ENCODE peak calls at places on chromosomes 7 and 10, in six cellular contexts. G is mammary epithelial cell, H is lower leg skin, J is heart left ventricle, Q is A549, F is transverse colon. U is an unnamed sample.

GRCh38 chr7:128904381-128905197 is 5.9 kb downstream of the KCP start:
- DNase-seq in G (peak; percentile 48), J (peak; percentile 14), F (peak; percentile 9), H (peak; percentile 77), Q (peak; percentile 56), U (peak; percentile 42)

GRCh38 chr7:5831196-5831595 is 49.4 kb upstream of the OCM start:
- DNase-seq in F (no peak), G (no peak), H (no peak), Q (no peak), J (peak; percentile 55), U (peak; percentile 16)

GRCh38 chr10:130961506-130962239 is 349.8 kb downstream of the TCERG1L start:
- DNase-seq in J (no peak), Q (no peak), G (no peak), H (peak; percentile 52), F (no peak), U (no peak)

GRCh38 chr10:124648738-124649137 is 95.4 kb downstream of the FAM53B start:
- DNase-seq in J (peak; percentile 87), H (no peak), G (peak; percentile 92), Q (no peak), F (peak; percentile 64), U (peak; percentile 60)

GRCh38 chr7:34222316-34222715 is 317.0 kb downstream of the BMPER start:
- DNase-seq in F (no peak), J (no peak), H (no peak), Q (no peak), G (no peak), U (no peak)

GRCh38 chr10:13390604-13391522 is 42.8 kb upstream of the SEPHS1 start:
- DNase-seq in J (no peak), H (no peak), G (no peak), F (no peak), Q (no peak), U (no peak)

GRCh38 chr7:111266613-111267012 is 175.7 kb downstream of the LRRN3 start:
- DNase-seq in G (no peak), H (no peak), Q (peak; percentile 6), J (no peak), F (no peak), U (no peak)

GRCh38 chr10:60828489-60828852 is 50.2 kb downstream of the CDK1 start:
- DNase-seq in H (no peak), F (no peak), J (no peak), Q (no peak), G (no peak), U (no peak)

GRCh38 chr7:16421333-16422099 is at the start of gene CRPPA:
- DNase-seq in J (peak; percentile 46), H (peak; percentile 85), Q (peak; percentile 41), G (peak; percentile 83), F (peak; percentile 36), U (peak; percentile 47)

GRCh38 chr7:104272767-104273384 is 55.5 kb upstream of the LHFPL3 start:
- DNase-seq in G (peak; percentile 33), F (no peak), J (no peak), Q (peak; percentile 41), H (no peak), U (no peak)

GRCh38 chr10:104989880-104990279 is 348.8 kb downstream of the SORCS3 start:
- DNase-seq in J (no peak), H (no peak), G (no peak), Q (no peak), F (no peak), U (no peak)

GRCh38 chr10:116385994-116386809 is 41.4 kb upstream of the PNLIPRP3 start:
- DNase-seq in G (peak; percentile 33), J (no peak), H (no peak), Q (peak; percentile 39), F (no peak), U (peak; percentile 15)

GRCh38 chr10:65827344-65827743 is 1098.5 kb upstream of the LRRTM3 start:
- DNase-seq in G (no peak), F (no peak), J (no peak), Q (no peak), H (no peak), U (no peak)

GRCh38 chr10:81995254-81995653 is 120.3 kb downstream of the NRG3 start:
- DNase-seq in H (no peak), G (no peak), Q (no peak), J (no peak), F (no peak), U (no peak)

GRCh38 chr10:62852961-62853702 is 37.0 kb upstream of the EGR2 start:
- DNase-seq in F (no peak), Q (no peak), J (no peak), H (no peak), G (no peak), U (no peak)

GRCh38 chr7:15007507-15007906 is 105.0 kb upstream of the DGKB start:
- DNase-seq in G (peak; percentile 12), Q (peak; percentile 22), J (no peak), F (no peak), H (no peak), U (no peak)

GRCh38 chr7:77983973-77984372 is 185.4 kb downstream of the PHTF2 start:
- DNase-seq in G (no peak), Q (no peak), F (no peak), J (no peak), H (no peak), U (no peak)

GRCh38 chr7:84136336-84136735 is 58.3 kb downstream of the SEMA3A start:
- DNase-seq in H (no peak), Q (no peak), G (no peak), J (no peak), F (no peak), U (no peak)

GRCh38 chr10:810351-810846 is 120.9 kb upstream of the DIP2C start:
- DNase-seq in H (no peak), F (no peak), Q (no peak), J (no peak), G (no peak), U (no peak)

GRCh38 chr7:100357131-100357561 is 771 bp upstream of the PILRB start:
- DNase-seq in J (no peak), H (no peak), F (no peak), G (no peak), Q (no peak), U (no peak)

GRCh38 chr7:90625051-90625450 is 28.9 kb downstream of the CDK14 start:
- DNase-seq in H (no peak), G (no peak), J (peak; percentile 27), Q (no peak), F (no peak), U (no peak)

GRCh38 chr7:141444956-141445355 is 106.3 kb upstream of the AGK start:
- DNase-seq in Q (no peak), F (no peak), G (no peak), H (no peak), J (no peak), U (no peak)

GRCh38 chr10:58335306-58336005 is 650 bp downstream of the UBE2D1 start:
- DNase-seq in F (peak; percentile 27), G (peak; percentile 73), H (no peak), J (peak; percentile 65), Q (peak; percentile 40), U (peak; percentile 31)

GRCh38 chr7:131444683-131445082 is 111.7 kb downstream of the PODXL start:
- DNase-seq in J (no peak), F (no peak), Q (no peak), G (no peak), H (no peak), U (no peak)

GRCh38 chr10:102595914-102596313 is 48.4 kb upstream of the TRIM8 start:
- DNase-seq in H (no peak), J (no peak), Q (no peak), F (no peak), G (no peak), U (no peak)

GRCh38 chr10:122206471-122207065 is 64.5 kb upstream of the BTBD16 start:
- DNase-seq in Q (no peak), H (no peak), F (no peak), G (peak; percentile 9), J (no peak), U (no peak)
- TF ChIP-seq CTCF in Q (no peak), H (no peak), F (no peak), G (no peak), J (no peak), U (no peak)

GRCh38 chr10:17651891-17652290 is 7.9 kb downstream of the STAM start:
- DNase-seq in H (no peak), G (no peak), J (no peak), F (no peak), Q (no peak), U (no peak)

GRCh38 chr10:17649052-17649451 is 5.1 kb downstream of the STAM start:
- DNase-seq in J (no peak), Q (no peak), H (no peak), G (no peak), F (no peak), U (no peak)

GRCh38 chr10:17652585-17652984 is 8.6 kb downstream of the STAM start:
- DNase-seq in H (no peak), J (no peak), F (no peak), Q (no peak), G (peak; percentile 28), U (no peak)

GRCh38 chr10:17649836-17650235 is 5.9 kb downstream of the STAM start:
- DNase-seq in Q (no peak), J (no peak), F (no peak), G (peak; percentile 20), H (no peak), U (no peak)

DNA sequence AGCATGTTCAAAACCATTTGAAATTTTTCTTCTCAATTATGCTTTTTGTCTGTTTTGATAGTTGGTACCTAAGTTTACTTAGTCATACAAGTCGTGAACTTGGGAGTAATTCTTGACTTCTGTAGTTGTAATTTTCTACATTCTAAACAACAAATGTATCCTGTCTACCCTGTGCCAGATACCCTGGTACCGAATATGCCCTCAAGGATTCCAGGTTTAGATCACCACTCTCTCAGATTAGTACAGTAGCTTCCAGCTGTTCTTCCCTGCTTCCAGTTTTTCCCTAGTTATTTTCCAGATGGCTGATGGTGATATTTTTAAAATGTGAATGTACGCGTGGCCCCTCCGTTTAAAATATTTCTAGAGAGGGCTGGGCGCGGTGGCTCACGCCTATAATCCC is 6.5 kb downstream of the STAM start:
- DNase-seq in Q (no peak), J (no peak), G (no peak), H (no peak), F (no peak), U (no peak)
- TF ChIP-seq CTCF in Q (no peak), J (no peak), G (no peak), H (no peak), F (no peak), U (no peak)

GRCh38 chr10:43846187-43846680 is 197.6 kb upstream of the ZNF32 start:
- DNase-seq in J (peak; percentile 78), Q (no peak), H (no peak), F (no peak), G (no peak), U (no peak)
- TF ChIP-seq CTCF in J (peak; percentile 23), Q (no peak), H (no peak), F (no peak), G (no peak), U (no peak)

DNA sequence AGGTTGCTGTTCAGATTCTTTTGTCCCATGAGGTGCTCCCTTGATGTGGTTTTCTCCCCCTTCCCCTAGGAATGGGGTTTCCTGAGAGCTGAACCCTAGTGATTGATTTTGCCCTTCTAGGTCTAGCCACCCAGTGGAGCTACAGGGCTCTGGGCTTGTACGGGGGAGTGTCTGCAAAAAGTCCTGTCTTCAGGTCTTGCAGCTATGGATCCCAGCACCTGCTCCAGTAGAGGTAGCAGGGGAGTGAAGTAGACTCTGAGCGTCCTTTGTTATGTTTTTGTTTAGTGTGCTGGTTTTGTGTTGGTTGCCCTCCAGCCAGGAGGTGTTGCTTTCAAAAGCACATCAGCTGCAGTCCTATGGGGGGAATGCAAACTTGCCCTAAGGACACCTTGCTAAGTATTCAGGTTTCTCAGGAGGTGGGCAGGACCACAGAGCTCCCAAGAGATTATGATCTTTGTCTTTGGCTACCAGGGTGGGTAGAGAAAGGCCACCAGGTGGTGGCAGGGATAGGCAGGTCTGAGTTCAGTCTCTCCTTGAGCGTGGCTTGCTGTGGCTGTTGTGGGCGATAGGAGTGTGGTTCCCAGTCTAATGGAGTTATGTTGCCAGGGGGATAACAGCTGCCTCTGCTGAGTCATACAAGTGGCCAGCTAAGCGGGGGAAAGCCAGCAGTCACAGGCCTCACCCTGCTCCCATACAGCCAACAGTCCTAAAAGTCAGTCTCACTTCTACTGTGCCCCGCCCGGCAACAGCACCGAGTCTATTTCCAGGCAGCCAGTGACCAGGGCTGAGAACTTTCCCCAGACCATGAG is 92.4 kb upstream of the JCAD start:
- DNase-seq in F (peak; percentile 9), G (peak; percentile 94), Q (peak; percentile 76), J (peak; percentile 58), H (no peak), U (peak; percentile 11)
- TF ChIP-seq CTCF in F (no peak), G (peak; percentile 13), Q (no peak), J (no peak), H (no peak), U (no peak)